ENCODE peak calls at places on chromosomes 12 and 14, in four cellular contexts. C is anterior cingulate cortex, V is midbrain, L is GM06990. S is an unnamed sample.

GRCh38 chr14:44988694-44989093 is 26.7 kb downstream of the TOGARAM1 start:
- DNase-seq in V (no peak), L (no peak), C (no peak), S (no peak)

GRCh38 chr12:5081016-5081415 is 37.3 kb downstream of the KCNA5 start:
- DNase-seq in L (no peak), V (no peak), C (no peak), S (no peak)

GRCh38 chr12:107491856-107492255 is 193.7 kb upstream of the PWP1 start:
- DNase-seq in L (no peak), C (no peak), V (no peak), S (no peak)

GRCh38 chr12:2868986-2869385 is 8.0 kb downstream of the FOXM1 start:
- DNase-seq in C (no peak), V (no peak), L (no peak), S (no peak)

GRCh38 chr14:90545966-90546751 is 149.3 kb downstream of the CALM1 start:
- DNase-seq in C (no peak), V (peak; percentile 64), L (no peak), S (peak; percentile 50)

GRCh38 chr14:90936757-90937440 is 120.7 kb upstream of the TTC7B start:
- DNase-seq in C (no peak), V (no peak), L (no peak), S (no peak)

GRCh38 chr12:131793623-131794022 is 34.6 kb upstream of the MMP17 start:
- DNase-seq in V (no peak), L (no peak), C (no peak), S (no peak)

GRCh38 chr14:20302042-20302761 is 3.5 kb downstream of the TTC5 start:
- DNase-seq in C (no peak), V (no peak), L (no peak), S (no peak)

GRCh38 chr12:59425798-59426197 is 170.0 kb upstream of the SLC16A7 start:
- DNase-seq in C (no peak), V (no peak), L (no peak), S (no peak)

GRCh38 chr14:38366374-38366773 is 110.5 kb upstream of the CLEC14A start:
- DNase-seq in C (no peak), V (no peak), L (no peak), S (no peak)

S was measured in caudate nucleus.